ENCODE peak calls at places on chromosome 18, in ten cellular contexts. Z is suprapubic skin, O is thyroid gland, Q is erythroblast, L is sigmoid colon, W is A549, B is endothelial cell of umbilical vein, F is IMR-90, X is heart left ventricle, D is H1. P is an unnamed sample.

GRCh38 chr18:42183746-42184145 is 228.7 kb downstream of the PIK3C3 start:
- DNase-seq in Q (peak; percentile 30), L (no peak), O (peak; percentile 5), W (peak; percentile 7), Z (no peak), B (no peak), F (peak; percentile 61), D (no peak), X (no peak), P (no peak)

GRCh38 chr18:23664674-23665073 is 2.0 kb upstream of the ANKRD29 start:
- DNase-seq in B (no peak), Q (no peak), X (no peak), L (no peak), Z (no peak), O (no peak), F (peak; percentile 19), D (no peak), W (no peak), P (no peak)

GRCh38 chr18:7237670-7238272 is 6.9 kb downstream of the LRRC30 start:
- DNase-seq in O (peak; percentile 85), D (no peak), F (no peak), Z (no peak), B (no peak), L (no peak), X (no peak), W (no peak), Q (no peak), P (no peak)

GRCh38 chr18:12515550-12515949 is 107.8 kb downstream of the PRELID3A start:
- DNase-seq in L (no peak), O (no peak), Q (no peak), D (no peak), X (no peak), F (no peak), Z (no peak), B (peak; percentile 29), W (no peak), P (no peak)

GRCh38 chr18:8661754-8662573 is 43.4 kb upstream of the MTCL1 start:
- DNase-seq in F (peak; percentile 28), B (peak; percentile 68), W (no peak), Q (no peak), X (no peak), L (no peak), Z (no peak), D (peak; percentile 56), O (no peak), P (no peak)

GRCh38 chr18:21242141-21243040 is at the start of gene GREB1L:
- DNase-seq in Q (peak; percentile 18), B (peak; percentile 26), O (peak; percentile 87), X (peak; percentile 50), Z (peak; percentile 59), L (no peak), W (peak; percentile 40), D (no peak), F (no peak), P (no peak)

GRCh38 chr18:79597176-79598045 is 82.2 kb upstream of the CTDP1 start:
- DNase-seq in X (peak; percentile 5), Z (peak; percentile 36), D (no peak), F (no peak), O (no peak), W (no peak), Q (no peak), B (no peak), L (peak; percentile 57), P (no peak)

GRCh38 chr18:65721634-65722033 is 29.2 kb upstream of the CDH7 start:
- DNase-seq in B (no peak), O (no peak), L (no peak), D (no peak), Z (no peak), F (no peak), X (no peak), W (no peak), Q (no peak), P (no peak)

GRCh38 chr18:48166971-48167370 is 236.5 kb upstream of the SMAD2 start:
- DNase-seq in F (no peak), B (no peak), X (peak; percentile 66), W (no peak), L (no peak), O (no peak), Q (no peak), Z (no peak), D (no peak), P (no peak)

GRCh38 chr18:47100214-47100831 is 50.0 kb downstream of the HDHD2 start:
- DNase-seq in B (peak; percentile 56), Z (peak; percentile 61), F (peak; percentile 60), L (peak; percentile 63), D (peak; percentile 66), Q (peak; percentile 82), W (peak; percentile 22), X (peak; percentile 25), O (peak; percentile 73), P (no peak)

GRCh38 chr18:29191263-29191662 is 1014.3 kb upstream of the CDH2 start:
- DNase-seq in D (no peak), W (peak; percentile 2), Z (no peak), X (no peak), O (no peak), Q (no peak), F (peak; percentile 45), B (peak; percentile 14), L (no peak), P (no peak)

GRCh38 chr18:12309683-12310198 is 1.7 kb downstream of the TUBB6 start:
- DNase-seq in F (no peak), W (no peak), X (no peak), L (no peak), B (peak; percentile 68), Q (no peak), O (no peak), D (no peak), Z (peak; percentile 64), P (no peak)

GRCh38 chr18:25076980-25077780 is 274.8 kb downstream of the ZNF521 start:
- DNase-seq in Z (no peak), L (no peak), F (no peak), X (no peak), B (peak; percentile 55), D (no peak), W (no peak), Q (no peak), O (no peak), P (no peak)

GRCh38 chr18:55047546-55047945 is 88.3 kb upstream of the CCDC68 start:
- DNase-seq in Z (no peak), O (no peak), X (no peak), Q (no peak), D (no peak), B (no peak), F (peak; percentile 16), W (no peak), L (no peak), P (no peak)

GRCh38 chr18:34659579-34660517 is 50.2 kb upstream of the DTNA start:
- DNase-seq in X (peak; percentile 82), B (peak; percentile 98), Z (peak; percentile 90), W (peak; percentile 33), Q (peak; percentile 90), O (peak; percentile 96), L (peak; percentile 94), D (peak; percentile 82), F (peak; percentile 97), P (no peak)

GRCh38 chr18:77124452-77124922 is 8.1 kb downstream of the MBP start:
- DNase-seq in F (no peak), X (no peak), W (no peak), L (peak; percentile 63), Z (no peak), O (no peak), Q (peak; percentile 34), D (no peak), B (no peak), P (no peak)
- TF ChIP-seq POLR2A in F (no peak), X (no peak), W (no peak), L (no peak), Z (no peak), O (no peak), Q (no peak), D (no peak), B (no peak), P (no peak)

GRCh38 chr18:74139888-74140287 is 7.7 kb downstream of the FBXO15 start:
- DNase-seq in D (no peak), B (no peak), Z (no peak), Q (peak; percentile 34), O (no peak), L (no peak), F (peak; percentile 87), X (no peak), W (no peak), P (no peak)

GRCh38 chr18:74139414-74139813 is 8.2 kb downstream of the FBXO15 start:
- DNase-seq in W (no peak), Q (no peak), F (peak; percentile 23), O (no peak), B (no peak), X (no peak), L (no peak), D (no peak), Z (no peak), P (no peak)

GRCh38 chr18:74142251-74142650 is 5.4 kb downstream of the FBXO15 start:
- DNase-seq in L (no peak), D (no peak), Q (no peak), B (no peak), O (no peak), W (no peak), Z (no peak), F (peak; percentile 38), X (no peak), P (no peak)

GRCh38 chr18:74137920-74138538 is 9.6 kb downstream of the FBXO15 start:
- DNase-seq in F (no peak), W (no peak), B (no peak), Z (no peak), X (no peak), O (no peak), L (no peak), D (no peak), Q (no peak), P (no peak)

DNA sequence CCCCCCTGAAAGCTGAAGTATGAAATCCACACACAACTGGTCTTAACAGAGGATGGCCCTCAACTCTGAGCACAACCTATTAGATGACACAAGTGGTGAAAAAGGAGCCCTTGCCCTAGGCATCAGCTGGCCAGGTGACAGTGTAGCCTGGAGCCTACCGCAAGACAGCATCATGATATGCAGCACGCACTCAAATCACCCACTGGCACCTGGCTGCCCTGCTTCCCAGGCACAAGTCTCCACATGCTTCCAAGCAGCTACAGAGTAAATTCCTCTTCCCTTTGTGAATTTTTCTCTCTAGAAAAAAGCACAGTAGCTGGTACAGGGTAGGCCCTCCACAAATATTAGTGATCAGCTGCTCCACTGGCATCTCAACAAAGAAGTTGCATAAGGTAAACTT is 6.0 kb downstream of the FBXO15 start:
- DNase-seq in L (no peak), B (no peak), D (no peak), Z (no peak), Q (no peak), W (no peak), F (no peak), X (no peak), O (no peak), P (no peak)
- TF ChIP-seq POLR2A in L (no peak), B (no peak), D (no peak), Z (no peak), Q (no peak), W (no peak), F (no peak), X (no peak), O (no peak), P (no peak)

GRCh38 chr18:68714707-68715496 is at the start of gene TMX3:
- DNase-seq in D (peak; percentile 90), Z (peak; percentile 91), L (peak; percentile 93), B (peak; percentile 96), W (peak; percentile 84), X (peak; percentile 91), Q (peak; percentile 96), O (peak; percentile 93), F (peak; percentile 92), P (peak; percentile 93)
- TF ChIP-seq POLR2A in D (peak; percentile 57), Z (no peak), L (no peak), B (peak; percentile 77), W (peak; percentile 35), X (peak; percentile 52), Q (peak; percentile 67), O (peak; percentile 58), F (no peak), P (no peak)

GRCh38 chr18:50374753-50375391 is at the start of gene SKA1:
- DNase-seq in Q (peak; percentile 99), B (peak; percentile 95), O (peak; percentile 94), D (peak; percentile 89), F (peak; percentile 89), L (peak; percentile 95), X (peak; percentile 92), W (peak; percentile 72), Z (peak; percentile 91), P (peak; percentile 97)
- TF ChIP-seq POLR2A in Q (peak; percentile 91), B (peak; percentile 79), O (peak; percentile 81), D (peak; percentile 91), F (no peak), L (peak; percentile 66), X (peak; percentile 81), W (peak; percentile 86), Z (no peak), P (no peak)